ENCODE peak calls at places on chromosomes 7 and 10, in four cellular contexts. One of them, this sample, is unnamed.

GRCh38 chr7:25860206-25860881 is 291.7 kb upstream of the NFE2L3 start:
- DNase-seq in ascending aorta: no peak
- DNase-seq in B cell: peak
- DNase-seq in Caco-2: no peak
- DNase-seq in this sample: no peak

GRCh38 chr7:124700655-124701054 is 64.9 kb downstream of the GPR37 start:
- DNase-seq in ascending aorta: no peak
- DNase-seq in B cell: no peak
- DNase-seq in Caco-2: no peak
- DNase-seq in this sample: no peak

GRCh38 chr7:27616914-27617548 is 45.7 kb downstream of the HIBADH start:
- DNase-seq in ascending aorta: no peak
- DNase-seq in B cell: no peak
- DNase-seq in Caco-2: no peak
- DNase-seq in this sample: no peak

GRCh38 chr7:158074896-158075632 is 512.6 kb downstream of the PTPRN2 start:
- DNase-seq in ascending aorta: no peak
- DNase-seq in B cell: no peak
- DNase-seq in Caco-2: no peak
- DNase-seq in this sample: no peak

GRCh38 chr10:44731271-44731670 is 179.9 kb upstream of the TMEM72 start:
- DNase-seq in ascending aorta: no peak
- DNase-seq in B cell: no peak
- DNase-seq in Caco-2: no peak
- DNase-seq in this sample: no peak

GRCh38 chr10:96319754-96320514 is 15.7 kb downstream of the DNTT start:
- DNase-seq in ascending aorta: no peak
- DNase-seq in B cell: no peak
- DNase-seq in Caco-2: no peak
- DNase-seq in this sample: no peak

GRCh38 chr10:14220026-14220425 is 110.7 kb downstream of the FRMD4A start:
- DNase-seq in ascending aorta: no peak
- DNase-seq in B cell: no peak
- DNase-seq in Caco-2: no peak
- DNase-seq in this sample: no peak

GRCh38 chr7:115851291-115851690 is 179.3 kb downstream of the TFEC start:
- DNase-seq in ascending aorta: no peak
- DNase-seq in B cell: peak
- DNase-seq in Caco-2: no peak
- DNase-seq in this sample: no peak

GRCh38 chr7:37853468-37853867 is 5.1 kb downstream of the NME8 start:
- DNase-seq in ascending aorta: no peak
- DNase-seq in B cell: no peak
- DNase-seq in Caco-2: no peak
- DNase-seq in this sample: no peak

GRCh38 chr10:114547056-114547455 is 111.0 kb downstream of the ABLIM1 start:
- DNase-seq in ascending aorta: no peak
- DNase-seq in B cell: no peak
- DNase-seq in Caco-2: no peak
- DNase-seq in this sample: no peak

GRCh38 chr10:114550756-114551290 is 107.3 kb downstream of the ABLIM1 start:
- DNase-seq in ascending aorta: no peak
- DNase-seq in B cell: no peak
- DNase-seq in Caco-2: no peak
- DNase-seq in this sample: no peak

GRCh38 chr10:114547466-114547865 is 110.6 kb downstream of the ABLIM1 start:
- DNase-seq in ascending aorta: no peak
- DNase-seq in B cell: no peak
- DNase-seq in Caco-2: no peak
- DNase-seq in this sample: no peak

GRCh38 chr10:114551310-114551972 is 106.6 kb downstream of the ABLIM1 start:
- DNase-seq in ascending aorta: no peak
- DNase-seq in B cell: no peak
- DNase-seq in Caco-2: no peak
- DNase-seq in this sample: no peak

GRCh38 chr10:114548662-114549061 is 109.4 kb downstream of the ABLIM1 start:
- DNase-seq in ascending aorta: peak
- DNase-seq in B cell: no peak
- DNase-seq in Caco-2: peak
- DNase-seq in this sample: no peak
- TF ChIP-seq CTCF in ascending aorta: peak
- TF ChIP-seq CTCF in B cell: no peak
- TF ChIP-seq CTCF in Caco-2: peak
- TF ChIP-seq CTCF in this sample: peak

GRCh38 chr7:56083150-56083785 is 9.5 kb downstream of the PHKG1 start:
- DNase-seq in ascending aorta: no peak
- DNase-seq in B cell: no peak
- DNase-seq in Caco-2: no peak
- DNase-seq in this sample: no peak
- TF ChIP-seq CTCF in ascending aorta: no peak
- TF ChIP-seq CTCF in B cell: no peak
- TF ChIP-seq CTCF in Caco-2: no peak
- TF ChIP-seq CTCF in this sample: no peak

GRCh38 chr7:149866139-149866785 is 7.5 kb upstream of the ATP6V0E2 start:
- DNase-seq in ascending aorta: no peak
- DNase-seq in B cell: no peak
- DNase-seq in Caco-2: no peak
- DNase-seq in this sample: no peak
- TF ChIP-seq CTCF in ascending aorta: no peak
- TF ChIP-seq CTCF in B cell: no peak
- TF ChIP-seq CTCF in Caco-2: no peak
- TF ChIP-seq CTCF in this sample: no peak

GRCh38 chr10:97583476-97583875 is 713 bp upstream of the HOGA1 start:
- DNase-seq in ascending aorta: no peak
- DNase-seq in B cell: no peak
- DNase-seq in Caco-2: no peak
- DNase-seq in this sample: no peak

GRCh38 chr10:97582169-97582568 is 2.0 kb upstream of the HOGA1 start:
- DNase-seq in ascending aorta: no peak
- DNase-seq in B cell: no peak
- DNase-seq in Caco-2: no peak
- DNase-seq in this sample: no peak

GRCh38 chr10:97584798-97585438 is 729 bp downstream of the HOGA1 start:
- DNase-seq in ascending aorta: no peak
- DNase-seq in B cell: no peak
- DNase-seq in Caco-2: no peak
- DNase-seq in this sample: no peak

GRCh38 chr10:97585439-97585811 is 1.2 kb downstream of the HOGA1 start:
- DNase-seq in ascending aorta: no peak
- DNase-seq in B cell: no peak
- DNase-seq in Caco-2: no peak
- DNase-seq in this sample: no peak

DNA sequence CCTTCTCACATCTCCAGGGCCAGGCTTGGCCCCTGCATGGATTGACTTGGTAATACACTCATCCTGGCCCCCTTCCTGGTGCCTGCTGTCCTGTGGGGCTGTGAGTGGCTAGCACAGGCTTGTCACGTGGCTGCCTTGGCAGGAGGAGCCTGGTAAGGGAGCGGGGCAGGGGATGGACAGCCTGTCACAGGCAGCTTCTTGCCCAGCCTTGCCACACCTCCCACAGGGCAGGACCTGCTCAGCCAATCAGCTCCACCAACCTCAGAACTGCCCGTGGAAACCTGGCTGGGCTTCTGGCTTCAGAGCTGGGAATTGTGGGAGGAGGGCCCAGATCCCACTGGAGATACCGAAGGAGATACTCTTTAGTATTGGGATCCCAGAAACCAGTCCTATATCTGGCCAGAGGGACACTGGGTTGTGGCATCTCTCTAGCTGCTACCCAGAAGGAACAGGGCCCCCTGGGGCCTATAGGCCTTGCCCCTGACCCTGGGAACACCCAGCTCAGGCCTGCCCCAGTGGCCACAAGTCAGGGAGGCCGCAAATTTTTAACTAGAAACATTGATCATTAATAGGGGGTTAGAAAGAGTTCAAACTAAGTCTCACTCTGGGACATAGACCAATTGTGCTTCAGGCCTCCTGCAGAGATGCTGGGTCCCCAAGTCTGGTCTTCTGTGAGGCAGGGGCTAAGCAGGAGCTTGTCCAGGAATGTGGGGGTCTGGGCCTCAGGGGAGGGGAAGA is at the start of gene HOGA1:
- DNase-seq in ascending aorta: peak
- DNase-seq in B cell: no peak
- DNase-seq in Caco-2: peak
- DNase-seq in this sample: no peak
- TF ChIP-seq CTCF in ascending aorta: no peak
- TF ChIP-seq CTCF in B cell: no peak
- TF ChIP-seq CTCF in Caco-2: no peak
- TF ChIP-seq CTCF in this sample: no peak

GRCh38 chr7:156629873-156630272 is 10.7 kb upstream of the RNF32 start:
- DNase-seq in ascending aorta: no peak
- DNase-seq in B cell: no peak
- DNase-seq in Caco-2: no peak
- DNase-seq in this sample: no peak

GRCh38 chr7:156628562-156628961 is 12.0 kb upstream of the RNF32 start:
- DNase-seq in ascending aorta: no peak
- DNase-seq in B cell: no peak
- DNase-seq in Caco-2: no peak
- DNase-seq in this sample: no peak

GRCh38 chr7:156626220-156626895 is 14.2 kb upstream of the RNF32 start:
- DNase-seq in ascending aorta: no peak
- DNase-seq in B cell: no peak
- DNase-seq in Caco-2: no peak
- DNase-seq in this sample: no peak

GRCh38 chr7:156621628-156622027 is 18.9 kb upstream of the RNF32 start:
- DNase-seq in ascending aorta: no peak
- DNase-seq in B cell: no peak
- DNase-seq in Caco-2: no peak
- DNase-seq in this sample: no peak

GRCh38 chr7:156625585-156625984 is 15.0 kb upstream of the RNF32 start:
- DNase-seq in ascending aorta: no peak
- DNase-seq in B cell: no peak
- DNase-seq in Caco-2: no peak
- DNase-seq in this sample: no peak
- TF ChIP-seq CTCF in ascending aorta: no peak
- TF ChIP-seq CTCF in B cell: no peak
- TF ChIP-seq CTCF in Caco-2: no peak
- TF ChIP-seq CTCF in this sample: no peak

GRCh38 chr7:2148189-2148588 is 84.6 kb downstream of the MAD1L1 start:
- DNase-seq in ascending aorta: no peak
- DNase-seq in B cell: no peak
- DNase-seq in Caco-2: no peak
- DNase-seq in this sample: no peak
- TF ChIP-seq CTCF in ascending aorta: no peak
- TF ChIP-seq CTCF in B cell: no peak
- TF ChIP-seq CTCF in Caco-2: no peak
- TF ChIP-seq CTCF in this sample: no peak

GRCh38 chr7:108048422-108048821 is 45.5 kb upstream of the LAMB1 start:
- DNase-seq in ascending aorta: no peak
- DNase-seq in B cell: no peak
- DNase-seq in Caco-2: no peak
- DNase-seq in this sample: no peak
- TF ChIP-seq CTCF in ascending aorta: no peak
- TF ChIP-seq CTCF in B cell: no peak
- TF ChIP-seq CTCF in Caco-2: no peak
- TF ChIP-seq CTCF in this sample: no peak

This sample was measured in type B pancreatic cell.